ENCODE peak calls at places on chromosome X, in eight cellular contexts. K is psoas muscle; H is fibroblast of lung; T is substantia nigra; L is heart right ventricle; U is OCI-LY7; S is effector memory CD4-positive, alpha-beta T cell; P is left ventricle myocardium inferior. D is an unnamed sample.

GRCh38 chrX:115719171-115719570 is 158.2 kb downstream of the PLS3 start:
- DNase-seq in U (no peak), L (no peak), K (no peak), H (no peak), P (no peak), T (no peak), S (no peak), D (no peak)

GRCh38 chrX:3345281-3346081 is 971 bp downstream of the MXRA5 start:
- DNase-seq in S (no peak), T (no peak), U (no peak), H (peak), L (peak), K (peak), P (peak), D (peak)

GRCh38 chrX:139642241-139642927 is 65.6 kb downstream of the MCF2 start:
- DNase-seq in H (peak), P (no peak), U (no peak), S (no peak), L (no peak), T (no peak), K (no peak), D (no peak)

GRCh38 chrX:21974011-21974385 is 33.5 kb downstream of the SMS start:
- DNase-seq in H (peak), L (no peak), U (no peak), K (no peak), P (no peak), S (no peak), T (no peak), D (no peak)

GRCh38 chrX:31423575-31424284 is 351.9 kb upstream of the FTHL17 start:
- DNase-seq in K (no peak), S (no peak), P (peak), L (no peak), U (peak), H (peak), T (no peak), D (peak)

GRCh38 chrX:152635941-152636340 is 1.8 kb upstream of the GABRQ start:
- DNase-seq in S (no peak), T (no peak), K (no peak), U (peak), P (no peak), L (no peak), H (peak), D (peak)

GRCh38 chrX:131187234-131187633 is 101.9 kb downstream of the IGSF1 start:
- DNase-seq in L (no peak), P (no peak), H (no peak), S (no peak), T (no peak), U (no peak), K (no peak), D (no peak)

GRCh38 chrX:110012818-110013484 is 10.0 kb downstream of the TMEM164 start:
- DNase-seq in H (no peak), T (no peak), L (no peak), K (no peak), S (no peak), U (no peak), P (no peak), D (no peak)

GRCh38 chrX:73823473-73824004 is 260.5 kb downstream of the CHIC1 start:
- DNase-seq in K (no peak), U (no peak), L (no peak), T (no peak), S (no peak), P (no peak), H (no peak), D (no peak)

GRCh38 chrX:78024349-78025108 is 55.1 kb upstream of the PGAM4 start:
- DNase-seq in L (peak), U (peak), P (peak), S (no peak), T (no peak), H (peak), K (no peak), D (peak)

GRCh38 chrX:115449742-115450141 is 111.2 kb upstream of the PLS3 start:
- DNase-seq in H (peak), T (no peak), K (peak), P (peak), S (no peak), L (peak), U (no peak), D (peak)

GRCh38 chrX:136953867-136954787 is 73.6 kb upstream of the RBMX start:
- DNase-seq in T (peak), K (peak), L (peak), H (peak), P (peak), S (peak), U (peak), D (peak)

GRCh38 chrX:48357681-48358080 is 1.2 kb upstream of the SSX3 start:
- DNase-seq in U (no peak), H (no peak), S (no peak), T (no peak), P (no peak), L (no peak), K (no peak), D (no peak)

GRCh38 chrX:21738145-21738949 is 19.6 kb downstream of the SMPX start:
- DNase-seq in P (no peak), K (peak), T (no peak), U (no peak), H (peak), S (no peak), L (no peak), D (no peak)

GRCh38 chrX:104254442-104255115 is at the start of gene ESX1:
- DNase-seq in T (no peak), S (no peak), H (no peak), P (no peak), U (no peak), L (no peak), K (no peak), D (no peak)

GRCh38 chrX:1223253-1223621 is 10.8 kb upstream of the CRLF2 start:
- DNase-seq in T (no peak), H (no peak), L (no peak), P (no peak), K (no peak), S (no peak), U (no peak), D (no peak)

GRCh38 chrX:41561045-41561444 is 113.9 kb downstream of the NYX start:
- DNase-seq in L (no peak), T (no peak), P (no peak), K (no peak), S (no peak), U (peak), H (peak), D (peak)

GRCh38 chrX:115901241-115901640 is 269.3 kb upstream of the AGTR2 start:
- DNase-seq in P (no peak), H (no peak), L (no peak), T (no peak), K (no peak), S (no peak), U (no peak), D (no peak)

GRCh38 chrX:68462653-68463052 is 29.4 kb upstream of the OPHN1 start:
- DNase-seq in L (no peak), U (peak), T (no peak), S (no peak), H (peak), K (no peak), P (no peak), D (peak)

GRCh38 chrX:48897157-48897620 is 379 bp downstream of the TIMM17B start:
- DNase-seq in H (peak), U (peak), L (peak), K (peak), S (peak), P (peak), T (peak), D (peak)

GRCh38 chrX:106404512-106404911 is 207.3 kb upstream of the RADX start:
- DNase-seq in L (no peak), H (no peak), T (no peak), S (no peak), P (no peak), U (no peak), K (no peak), D (no peak)

GRCh38 chrX:100677616-100678181 is 33.7 kb downstream of the SRPX2 start:
- DNase-seq in S (no peak), U (no peak), K (no peak), H (peak), T (no peak), L (no peak), P (no peak), D (no peak)

GRCh38 chrX:16869393-16870094 is 618 bp downstream of the RBBP7 start:
- DNase-seq in T (no peak), U (peak), H (no peak), P (peak), S (no peak), K (no peak), L (peak), D (peak)

GRCh38 chrX:9340619-9341304 is 124.1 kb upstream of the TBL1X start:
- DNase-seq in K (peak), T (peak), U (peak), L (peak), P (peak), H (peak), S (peak), D (no peak)

GRCh38 chrX:98350940-98351339 is 1467.2 kb downstream of the RPA4 start:
- DNase-seq in U (no peak), K (no peak), S (no peak), T (no peak), L (no peak), P (no peak), H (no peak), D (no peak)

GRCh38 chrX:18252644-18253359 is 32.1 kb upstream of the BEND2 start:
- DNase-seq in L (no peak), U (no peak), K (no peak), S (no peak), T (no peak), P (no peak), H (no peak), D (no peak)

GRCh38 chrX:40099046-40099968 is 1.5 kb upstream of the BCOR start:
- DNase-seq in K (peak), T (no peak), P (peak), H (no peak), S (peak), U (peak), L (peak), D (peak)

GRCh38 chrX:69137371-69137881 is 27.8 kb downstream of the PJA1 start:
- DNase-seq in H (peak), K (no peak), L (no peak), P (no peak), S (no peak), U (no peak), T (no peak), D (no peak)

GRCh38 chrX:155864655-155865054 is 16.5 kb upstream of the VAMP7 start:
- DNase-seq in H (no peak), T (no peak), P (no peak), L (no peak), U (no peak), S (no peak), K (no peak), D (no peak)

GRCh38 chrX:17567173-17567572 is 170.1 kb upstream of the SCML1 start:
- DNase-seq in K (no peak), P (no peak), T (no peak), S (no peak), U (no peak), L (no peak), H (peak), D (no peak)

GRCh38 chrX:3717742-3718420 is 4.4 kb upstream of the PRKX start:
- DNase-seq in S (no peak), T (no peak), K (no peak), U (no peak), H (peak), P (no peak), L (no peak), D (no peak)

GRCh38 chrX:44872319-44872816 is 620 bp upstream of the KDM6A start:
- DNase-seq in H (peak), K (no peak), S (no peak), L (no peak), T (no peak), U (no peak), P (no peak), D (peak)

GRCh38 chrX:149950681-149951080 is 12.4 kb upstream of the EOLA2 start:
- DNase-seq in H (peak), K (no peak), T (no peak), L (no peak), U (peak), P (no peak), S (no peak), D (peak)

GRCh38 chrX:64377753-64378152 is 17.5 kb downstream of the MTMR8 start:
- DNase-seq in S (no peak), H (no peak), L (no peak), P (no peak), U (no peak), K (no peak), T (no peak), D (no peak)

GRCh38 chrX:56812515-56813105 is 83.6 kb downstream of the NBDY start:
- DNase-seq in P (no peak), L (no peak), U (peak), T (no peak), H (no peak), K (no peak), S (no peak), D (no peak)

GRCh38 chrX:20205927-20206708 is 60.6 kb downstream of the RPS6KA3 start:
- DNase-seq in P (no peak), K (peak), U (no peak), T (no peak), L (peak), S (no peak), H (no peak), D (no peak)

GRCh38 chrX:142982679-142983078 is 43.0 kb upstream of the SPANXN4 start:
- DNase-seq in K (no peak), L (no peak), U (no peak), H (no peak), T (no peak), P (no peak), S (no peak), D (no peak)

GRCh38 chrX:142978130-142978684 is 47.5 kb upstream of the SPANXN4 start:
- DNase-seq in K (no peak), S (no peak), H (no peak), U (no peak), L (no peak), T (no peak), P (no peak), D (no peak)

GRCh38 chrX:142977128-142977914 is 48.4 kb upstream of the SPANXN4 start:
- DNase-seq in K (no peak), S (no peak), U (no peak), H (no peak), P (no peak), T (no peak), L (no peak), D (no peak)
- H3K27ac ChIP-seq in K (no peak), S (no peak), U (no peak), H (no peak), P (no peak), T (no peak), L (no peak), D (no peak)

GRCh38 chrX:13760428-13760827 is 25.9 kb downstream of the OFD1 start:
- DNase-seq in S (no peak), U (no peak), K (no peak), L (no peak), T (no peak), H (no peak), P (no peak), D (no peak)

GRCh38 chrX:13759152-13759718 is 24.7 kb downstream of the OFD1 start:
- DNase-seq in T (no peak), U (peak), H (no peak), P (no peak), K (no peak), L (no peak), S (no peak), D (no peak)

GRCh38 chrX:13763489-13763888 is 28.9 kb downstream of the OFD1 start:
- DNase-seq in L (peak), S (no peak), P (peak), H (no peak), T (peak), K (peak), U (no peak), D (no peak)

GRCh38 chrX:13762015-13762414 is 27.5 kb downstream of the OFD1 start:
- DNase-seq in U (no peak), P (no peak), T (no peak), S (no peak), H (no peak), L (no peak), K (no peak), D (no peak)

GRCh38 chrX:13761606-13762005 is 27.1 kb downstream of the OFD1 start:
- DNase-seq in H (no peak), K (no peak), T (no peak), S (no peak), U (peak), L (no peak), P (no peak), D (no peak)
- H3K27ac ChIP-seq in H (no peak), K (no peak), T (no peak), S (no peak), U (peak), L (no peak), P (peak), D (no peak)

DNA sequence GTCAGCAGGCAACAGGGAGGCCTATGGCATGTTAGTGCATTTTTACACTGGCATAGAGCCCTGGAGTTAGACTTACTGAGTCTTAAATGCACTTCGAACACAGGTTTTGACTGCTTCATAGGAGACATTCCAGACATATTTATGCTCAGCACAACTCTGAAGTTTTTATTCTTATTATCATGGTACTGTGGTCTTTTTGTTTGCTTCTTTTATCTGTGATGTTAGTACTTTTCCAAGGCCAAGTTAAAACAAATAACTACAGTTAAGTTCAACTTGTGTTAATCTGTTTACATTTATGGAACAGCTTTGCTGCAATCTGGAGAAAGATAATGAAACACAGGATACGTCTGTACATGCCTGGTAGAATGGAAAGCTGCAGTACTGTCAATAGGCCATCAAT is 76.5 kb downstream of the COL4A5 start:
- DNase-seq in U (no peak), L (no peak), S (no peak), P (no peak), T (no peak), H (peak), K (no peak), D (peak)
- H3K27ac ChIP-seq in U (no peak), L (no peak), S (no peak), P (no peak), T (no peak), H (no peak), K (no peak), D (no peak)

GRCh38 chrX:129626026-129626425 is 28.7 kb downstream of the APLN start:
- DNase-seq in H (peak), L (no peak), P (no peak), T (no peak), S (no peak), K (no peak), U (no peak), D (no peak)

GRCh38 chrX:129618997-129619396 is 35.8 kb downstream of the APLN start:
- DNase-seq in U (no peak), S (no peak), T (no peak), L (no peak), P (no peak), H (no peak), K (no peak), D (no peak)

GRCh38 chrX:129617420-129617819 is 37.3 kb downstream of the APLN start:
- DNase-seq in S (no peak), P (no peak), K (no peak), H (no peak), U (no peak), T (no peak), L (no peak), D (no peak)

GRCh38 chrX:129622757-129623301 is 31.9 kb downstream of the APLN start:
- DNase-seq in H (peak), U (no peak), K (no peak), T (no peak), L (no peak), P (no peak), S (no peak), D (peak)
- H3K27ac ChIP-seq in H (no peak), U (no peak), K (no peak), T (no peak), L (no peak), P (no peak), S (no peak), D (peak)

GRCh38 chrX:76148753-76149152 is 24.1 kb upstream of the PBDC1 start:
- DNase-seq in H (peak), S (peak), T (no peak), K (peak), P (no peak), U (peak), L (peak), D (peak)
- H3K27ac ChIP-seq in H (peak), S (peak), T (peak), K (peak), P (peak), U (peak), L (peak), D (peak)

DNA sequence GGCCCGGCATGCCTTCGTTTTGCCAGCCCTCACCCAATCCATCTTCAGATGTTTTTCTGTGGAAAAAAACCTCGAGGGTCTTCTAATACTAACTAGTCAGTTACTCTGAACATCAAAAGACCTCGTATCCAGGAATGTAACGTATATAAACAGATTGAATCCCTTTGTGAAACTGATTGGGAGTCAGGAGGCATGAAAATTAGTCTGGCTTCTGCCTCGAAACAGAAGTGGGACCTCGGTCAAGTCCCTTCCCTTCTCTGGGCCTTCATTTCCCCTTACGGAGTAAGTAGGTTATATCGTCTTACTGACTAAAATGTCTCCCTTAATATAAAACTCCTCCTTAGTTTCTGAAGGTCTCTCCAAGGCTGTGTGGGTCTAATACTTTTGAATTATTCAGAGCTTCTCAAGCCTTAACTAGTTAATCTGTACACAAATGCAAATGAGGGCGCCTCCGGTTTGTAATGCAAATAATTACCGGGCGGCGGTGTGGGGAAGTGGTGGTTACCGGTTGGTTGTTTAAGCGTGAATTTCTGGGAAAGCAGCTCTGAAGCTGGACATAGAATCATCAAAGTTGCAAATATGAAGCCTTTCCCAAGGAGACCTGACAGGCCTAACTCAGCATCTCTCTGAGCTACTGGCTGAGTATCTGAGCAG is 11.4 kb upstream of the NKRF start:
- DNase-seq in U (peak), S (no peak), H (no peak), T (no peak), L (no peak), K (no peak), P (no peak), D (no peak)
- H3K27ac ChIP-seq in U (peak), S (no peak), H (no peak), T (no peak), L (no peak), K (no peak), P (no peak), D (no peak)

DNA sequence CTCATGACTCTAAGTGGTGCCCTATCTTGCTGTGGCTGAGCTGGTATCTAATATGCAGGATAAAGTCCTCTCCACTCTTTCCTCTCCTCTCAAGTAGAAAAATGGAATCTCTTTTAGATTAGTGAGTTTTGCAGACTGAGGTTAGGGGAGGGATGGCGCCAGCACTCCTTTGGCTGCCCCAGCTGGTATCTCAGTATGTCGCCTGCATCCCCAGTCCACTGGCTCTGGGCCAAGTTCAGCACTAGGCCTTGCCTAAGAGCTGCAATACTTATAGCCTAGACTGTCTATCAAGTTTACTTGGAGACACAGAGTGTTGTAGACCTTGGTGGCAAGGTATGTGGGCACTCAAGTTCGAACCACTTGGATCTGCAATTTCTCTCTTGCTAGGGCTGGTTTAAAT is 351.3 kb downstream of the NAP1L3 start:
- DNase-seq in L (no peak), K (no peak), U (no peak), P (no peak), T (no peak), H (no peak), S (no peak), D (no peak)
- H3K27ac ChIP-seq in L (no peak), K (no peak), U (no peak), P (no peak), T (no peak), H (no peak), S (no peak), D (no peak)